ENCODE peak calls at places on chromosomes 7 and 10, in seven cellular contexts. K, P, O, Z, B, R and C are unnamed samples.

GRCh38 chr7:129855234-129855673 is 97.5 kb downstream of the UBE2H start:
- DNase-seq in K (no peak), P (peak), O (peak), Z (no peak), B (no peak), R (no peak), C (peak)

GRCh38 chr10:130763071-130763470 is 548.5 kb downstream of the TCERG1L start:
- DNase-seq in K (no peak), P (no peak), O (no peak), Z (no peak), B (no peak), R (no peak), C (no peak)

GRCh38 chr10:102460836-102461186 is 9.5 kb upstream of the C10orf95 start:
- DNase-seq in K (no peak), P (no peak), O (no peak), Z (no peak), B (no peak), R (no peak), C (no peak)

GRCh38 chr10:91969297-91969696 is 45.7 kb downstream of the BTAF1 start:
- DNase-seq in K (no peak), P (no peak), O (no peak), Z (no peak), B (no peak), R (no peak), C (no peak)

GRCh38 chr10:10796774-10797415 is 220.8 kb upstream of the CELF2 start:
- DNase-seq in K (no peak), P (peak), O (no peak), Z (no peak), B (no peak), R (no peak), C (peak)

GRCh38 chr7:151684408-151685175 is 164.9 kb upstream of the RHEB start:
- DNase-seq in K (no peak), P (no peak), O (peak), Z (no peak), B (no peak), R (no peak), C (no peak)

GRCh38 chr7:75856562-75856961 is 22.3 kb upstream of the RHBDD2 start:
- DNase-seq in K (no peak), P (no peak), O (no peak), Z (no peak), B (no peak), R (no peak), C (no peak)

GRCh38 chr10:131198843-131199242 is 112.7 kb downstream of the TCERG1L start:
- DNase-seq in K (no peak), P (no peak), O (no peak), Z (no peak), B (no peak), R (no peak), C (no peak)

GRCh38 chr7:19561121-19561805 is 147.6 kb downstream of the POLR1F start:
- DNase-seq in K (no peak), P (peak), O (no peak), Z (no peak), B (no peak), R (no peak), C (peak)

GRCh38 chr7:51376420-51377092 is 59.9 kb upstream of the COBL start:
- DNase-seq in K (no peak), P (peak), O (peak), Z (peak), B (peak), R (no peak), C (no peak)